ENCODE peak calls at places on chromosomes 1 and 21, in seven cellular contexts. X, R, G, K, V, U and S are unnamed samples. For H3K36me3, the result is how much of the 10 kb centered on the place peaks cover.

GRCh38 chr1:226086776-226087175 is 24.3 kb downstream of the H3-3A start:
- DNase-seq in R (no peak), K (no peak), V (no peak), G (no peak), X (no peak), U (no peak), S (no peak)

GRCh38 chr1:218476385-218476784 is 131.2 kb downstream of the TGFB2 start:
- DNase-seq in K (peak), U (no peak), X (no peak), R (peak), V (no peak), G (no peak), S (no peak)

GRCh38 chr1:119682141-119682540 is 29.6 kb upstream of the PHGDH start:
- DNase-seq in R (no peak), X (no peak), K (no peak), G (no peak), V (no peak), U (no peak), S (no peak)

GRCh38 chr1:5235355-5235899 is 581.0 kb downstream of the AJAP1 start:
- DNase-seq in K (no peak), G (no peak), X (no peak), V (no peak), U (no peak), R (no peak), S (no peak)

GRCh38 chr1:228210076-228210651 is 2.3 kb downstream of the OBSCN start:
- DNase-seq in K (no peak), X (no peak), G (no peak), V (no peak), U (no peak), R (no peak), S (peak)

GRCh38 chr1:5911157-5911556 is 81.1 kb downstream of the NPHP4 start:
- DNase-seq in G (no peak), X (no peak), R (no peak), K (no peak), V (no peak), U (no peak), S (no peak)

GRCh38 chr1:89995595-89996397 is 886 bp downstream of the ZNF326 start:
- DNase-seq in V (no peak), U (no peak), K (no peak), G (no peak), R (no peak), X (no peak), S (no peak)

GRCh38 chr1:54763814-54764131 is 550 bp downstream of the PARS2 start:
- DNase-seq in X (no peak), U (peak), R (no peak), V (no peak), K (no peak), G (no peak), S (no peak)

GRCh38 chr1:46183119-46183842 is 7.0 kb upstream of the P3R3URF start:
- DNase-seq in X (no peak), K (peak), U (peak), V (no peak), R (peak), G (no peak), S (peak)

GRCh38 chr1:204673909-204674701 is 11.4 kb downstream of the LRRN2 start:
- DNase-seq in R (no peak), U (peak), X (no peak), G (no peak), K (no peak), V (no peak), S (no peak)

GRCh38 chr1:10779201-10779600 is 17.2 kb downstream of the CASZ1 start:
- DNase-seq in R (no peak), K (no peak), U (no peak), G (no peak), V (no peak), X (no peak), S (no peak)

GRCh38 chr1:239829535-239829934 is 262.1 kb upstream of the FMN2 start:
- DNase-seq in R (no peak), V (no peak), X (no peak), U (no peak), G (no peak), K (no peak), S (no peak)

GRCh38 chr1:227541796-227542152 is 21.6 kb upstream of the ZNF678 start:
- DNase-seq in G (no peak), U (peak), X (no peak), K (no peak), V (no peak), R (no peak), S (no peak)

GRCh38 chr1:94579876-94580294 is 38.3 kb upstream of the F3 start:
- DNase-seq in X (no peak), K (peak), V (no peak), U (peak), G (no peak), R (peak), S (peak)

GRCh38 chr1:243912347-243912746 is 62.3 kb upstream of the AKT3 start:
- DNase-seq in K (no peak), R (no peak), V (no peak), U (no peak), G (no peak), X (no peak), S (no peak)

GRCh38 chr1:9996624-9997582 is at the start of gene RBP7:
- DNase-seq in U (peak), K (no peak), V (no peak), X (no peak), G (no peak), R (no peak), S (peak)

GRCh38 chr1:39214998-39215873 is 10.7 kb downstream of the MACF1 start:
- DNase-seq in R (no peak), G (peak), K (no peak), X (no peak), V (no peak), U (no peak), S (no peak)

GRCh38 chr1:89598450-89599331 is 34.2 kb upstream of the LRRC8C start:
- DNase-seq in G (no peak), R (peak), X (no peak), U (peak), V (no peak), K (peak), S (no peak)

GRCh38 chr21:37915941-37916794 is at the start of gene KCNJ6:
- DNase-seq in K (peak), R (peak), U (peak), G (no peak), X (no peak), V (no peak), S (no peak)
- TF ChIP-seq CTCF in K (peak), R (peak), U (peak), G (no peak), X (no peak), V (peak), S (no peak)

DNA sequence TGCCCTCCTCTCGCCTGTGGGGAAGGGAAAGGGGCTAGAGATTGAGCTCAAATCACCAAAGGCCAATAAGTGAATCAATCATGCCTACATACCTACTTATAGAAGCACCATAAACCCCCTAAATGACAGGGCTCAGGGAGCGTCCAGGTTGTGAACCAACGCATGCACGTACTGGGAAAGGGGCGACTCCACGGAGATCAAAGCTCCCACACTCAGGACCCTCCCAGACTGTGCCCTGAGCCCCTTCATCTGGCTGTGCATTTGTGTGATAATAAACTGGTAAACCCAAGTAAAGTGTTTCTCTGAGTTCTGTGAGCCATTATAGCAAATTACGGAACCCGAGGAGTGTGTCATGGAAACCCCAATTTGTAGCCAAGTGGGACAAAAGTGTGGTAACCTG is 23.8 kb upstream of the PRDM15 start:
- DNase-seq in V (no peak), X (no peak), K (no peak), U (no peak), G (no peak), R (no peak), S (no peak)
- H3K36me3 ChIP-seq in V (under half), X (under half), K (under half), U (under half), G (under half), R (under half), S (under half)

GRCh38 chr1:201020647-201021332 is 2.7 kb downstream of the KIF21B start:
- DNase-seq in K (peak), U (peak), V (no peak), G (no peak), X (no peak), R (no peak), S (no peak)
- TF ChIP-seq CTCF in K (peak), U (peak), V (no peak), G (no peak), X (no peak), R (peak), S (no peak)

GRCh38 chr1:100142343-100142742 is 9.4 kb downstream of the TRMT13 start:
- DNase-seq in V (no peak), X (no peak), U (no peak), G (no peak), K (no peak), R (no peak), S (no peak)

GRCh38 chr1:100146958-100147357 is 14.0 kb downstream of the TRMT13 start:
- DNase-seq in V (no peak), G (no peak), U (no peak), X (no peak), K (no peak), R (no peak), S (no peak)

GRCh38 chr1:100141192-100141591 is 8.2 kb downstream of the TRMT13 start:
- DNase-seq in V (no peak), R (no peak), U (no peak), X (no peak), G (no peak), K (no peak), S (no peak)

GRCh38 chr1:100147875-100148274 is 14.9 kb downstream of the TRMT13 start:
- DNase-seq in K (no peak), G (no peak), V (no peak), U (peak), R (no peak), X (no peak), S (no peak)

GRCh38 chr1:100145116-100145515 is 12.2 kb downstream of the TRMT13 start:
- DNase-seq in X (no peak), U (no peak), G (no peak), K (no peak), V (no peak), R (peak), S (no peak)
- H3K36me3 ChIP-seq in X (under half), U (under half), G (under half), K (half or more), V (under half), R (under half), S (half or more)

DNA sequence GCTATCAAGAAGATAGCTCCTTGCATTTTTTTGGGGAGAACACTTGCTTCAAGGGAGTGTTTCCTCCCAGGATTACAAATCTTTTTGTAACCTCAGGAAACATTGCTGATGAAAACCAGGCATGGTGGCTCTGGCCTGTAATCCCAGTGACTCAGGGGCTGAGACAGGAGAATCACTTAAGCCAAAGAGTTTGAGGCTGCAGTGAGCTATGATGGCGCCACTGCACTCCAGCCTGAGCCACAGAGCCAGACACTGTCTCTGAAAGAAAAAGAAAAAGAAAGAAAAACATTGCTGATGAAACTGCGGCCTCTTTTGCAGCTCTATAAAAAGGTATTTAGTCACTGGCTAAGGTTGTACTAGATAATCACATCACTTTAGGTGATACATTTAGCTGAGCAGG is 7.3 kb downstream of the RNU1-2 start:
- DNase-seq in G (no peak), R (peak), V (no peak), K (peak), U (no peak), X (no peak), S (no peak)
- TF ChIP-seq CTCF in G (no peak), R (no peak), V (no peak), K (peak), U (no peak), X (no peak), S (no peak)